ENCODE peak calls at places on chromosomes 1 and 21, in seven cellular contexts. D is A549, B is HCT116, F is HepG2, T is SK-N-SH, H is GM12878, Y is K562. I is an unnamed sample.

GRCh38 chr1:228107636-228108035 is 1.5 kb downstream of the MRPL55 start:
- DNase-seq in D (no peak), B (no peak), F (no peak), T (no peak), H (no peak), Y (no peak), I (no peak)

GRCh38 chr1:191690931-191691330 is 467.3 kb upstream of the RGS18 start:
- DNase-seq in D (no peak), B (no peak), F (no peak), T (no peak), H (no peak), Y (no peak), I (no peak)

GRCh38 chr1:177975588-177976495 is 6.0 kb upstream of the SEC16B start:
- DNase-seq in D (no peak), B (no peak), F (no peak), T (no peak), H (no peak), Y (no peak), I (no peak)

GRCh38 chr1:40389871-40390560 is 16.5 kb downstream of the SMAP2 start:
- DNase-seq in D (no peak), B (no peak), F (peak; percentile 98), T (no peak), H (no peak), Y (no peak), I (no peak)

GRCh38 chr1:66069976-66070375 is 277.3 kb downstream of the PDE4B start:
- DNase-seq in D (no peak), B (no peak), F (no peak), T (no peak), H (no peak), Y (no peak), I (no peak)

GRCh38 chr1:151013518-151013917 is 5.3 kb downstream of the PRUNE1 start:
- DNase-seq in D (no peak), B (no peak), F (peak; percentile 68), T (no peak), H (no peak), Y (peak; percentile 87), I (peak; percentile 13)

GRCh38 chr21:15221799-15222386 is 157.1 kb upstream of the NRIP1 start:
- DNase-seq in D (peak; percentile 15), B (peak; percentile 22), F (peak; percentile 92), T (no peak), H (no peak), Y (peak; percentile 30), I (no peak)

GRCh38 chr1:6489383-6489765 is 2.1 kb downstream of the PLEKHG5 start:
- DNase-seq in D (no peak), B (no peak), F (no peak), T (no peak), H (no peak), Y (no peak), I (no peak)

GRCh38 chr21:33071878-33072306 is 2.0 kb downstream of the OLIG1 start:
- DNase-seq in D (no peak), B (no peak), F (no peak), T (no peak), H (no peak), Y (no peak), I (peak; percentile 32)

GRCh38 chr1:59013276-59013927 is 229.6 kb upstream of the JUN start:
- DNase-seq in D (no peak), B (no peak), F (no peak), T (no peak), H (no peak), Y (no peak), I (peak; percentile 76)

GRCh38 chr1:199774433-199775089 is 252.9 kb upstream of the NR5A2 start:
- DNase-seq in D (peak; percentile 35), B (no peak), F (no peak), T (no peak), H (no peak), Y (no peak), I (peak; percentile 83)

GRCh38 chr1:5907386-5907785 is 84.8 kb downstream of the NPHP4 start:
- DNase-seq in D (no peak), B (no peak), F (no peak), T (no peak), H (no peak), Y (no peak), I (no peak)

GRCh38 chr21:27572681-27573080 is 605.8 kb upstream of the ADAMTS5 start:
- DNase-seq in D (no peak), B (no peak), F (no peak), T (no peak), H (no peak), Y (no peak), I (no peak)

GRCh38 chr1:18175530-18176377 is 68.2 kb downstream of the IGSF21 start:
- DNase-seq in D (no peak), B (no peak), F (no peak), T (peak; percentile 64), H (no peak), Y (no peak), I (no peak)

GRCh38 chr1:208731976-208732821 is 488.0 kb upstream of the PLXNA2 start:
- DNase-seq in D (no peak), B (no peak), F (no peak), T (peak; percentile 81), H (peak; percentile 24), Y (no peak), I (peak; percentile 40)

DNA sequence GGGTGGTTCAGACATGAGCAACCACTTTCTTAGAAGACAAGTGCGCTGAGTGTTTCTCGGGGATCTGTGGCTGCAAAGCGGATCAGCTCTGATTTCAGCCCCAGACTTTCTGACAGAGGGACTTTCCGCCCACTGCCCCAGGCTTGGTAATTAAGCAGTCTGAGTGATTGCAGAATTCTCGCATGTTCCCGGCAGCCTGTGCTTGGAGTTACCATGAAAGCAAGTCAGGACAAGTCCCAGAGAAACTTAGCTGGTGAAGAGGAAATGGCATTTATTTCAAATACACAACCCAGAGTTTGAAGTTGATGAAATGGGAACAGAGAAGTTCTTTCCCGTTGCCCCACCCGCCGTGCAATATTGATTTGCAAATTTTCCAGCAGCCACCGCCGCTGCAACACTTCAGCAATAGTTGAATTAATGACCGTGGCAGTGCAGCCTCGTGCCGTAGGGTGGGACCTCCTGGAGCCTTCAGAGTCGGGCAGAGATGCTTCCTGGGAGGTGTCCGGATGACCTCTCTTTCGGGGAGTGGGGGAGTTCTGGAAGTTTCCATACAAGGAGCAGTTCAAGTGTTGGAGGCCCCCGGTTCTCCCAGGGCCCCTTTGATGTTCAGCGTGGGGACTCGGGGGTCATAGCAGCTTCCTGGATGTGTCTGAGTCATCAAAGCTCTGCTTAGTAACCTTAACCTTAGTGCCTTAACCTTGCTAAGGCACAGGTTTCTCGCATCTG is 134.7 kb downstream of the KAZN start:
- DNase-seq in D (no peak), B (no peak), F (peak; percentile 8), T (no peak), H (peak; percentile 65), Y (no peak), I (no peak)
- TF ChIP-seq MAX in D (no peak), B (no peak), F (no peak), T (no peak), H (no peak), Y (no peak), I (no peak)

DNA sequence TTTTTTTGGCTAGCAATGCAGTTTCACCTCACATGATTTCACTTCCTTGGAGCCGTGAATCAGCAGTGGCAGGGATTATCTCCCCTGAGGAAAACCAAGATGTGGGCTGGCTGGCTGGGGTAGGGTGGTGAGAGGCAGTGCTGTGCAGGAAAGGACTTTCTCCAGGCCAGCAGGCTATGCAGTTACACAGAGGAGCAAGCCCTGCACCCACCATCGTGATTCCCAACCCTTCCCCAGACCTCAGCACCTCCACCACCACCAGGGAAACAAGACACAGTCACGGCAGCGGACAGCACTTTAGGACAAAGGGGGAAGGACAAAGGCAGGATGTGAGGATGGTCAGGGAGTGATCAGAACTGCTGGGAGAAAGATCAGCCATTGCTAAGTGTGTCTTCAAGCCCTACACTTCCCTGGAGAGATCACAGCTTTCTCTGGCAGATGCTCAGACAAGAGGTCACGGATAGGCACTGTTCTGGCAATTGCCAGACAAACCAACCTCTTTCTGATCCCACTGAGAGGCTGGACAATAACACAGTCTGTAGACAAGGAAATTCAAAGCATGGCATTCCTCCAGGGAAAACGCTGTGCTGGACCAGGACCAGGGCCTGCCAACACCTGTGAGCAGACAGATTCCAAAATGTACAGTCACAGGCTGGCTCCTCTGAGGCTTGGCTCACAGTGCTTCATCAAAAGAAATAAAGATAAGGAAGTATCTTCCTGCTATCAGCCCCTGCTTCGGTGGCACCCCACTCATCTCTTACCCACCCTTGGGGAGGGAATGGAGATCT is 509.4 kb downstream of the SMYD3 start:
- DNase-seq in D (no peak), B (no peak), F (no peak), T (no peak), H (no peak), Y (no peak), I (peak; percentile 58)
- H3K4me2 ChIP-seq in D (peak overlapping the region; percentile 16), B (no peak overlapping the region), F (no peak overlapping the region), T (no peak overlapping the region), H (no peak overlapping the region), Y (no peak overlapping the region), I (no peak overlapping the region)

GRCh38 chr1:244413736-244414135 is 38.0 kb downstream of the ADSS2 start:
- DNase-seq in D (no peak), B (no peak), F (no peak), T (no peak), H (no peak), Y (no peak), I (no peak)

GRCh38 chr1:244409648-244410164 is 42.0 kb downstream of the ADSS2 start:
- DNase-seq in D (no peak), B (no peak), F (no peak), T (no peak), H (peak; percentile 55), Y (no peak), I (no peak)

GRCh38 chr1:244412116-244412639 is 39.5 kb downstream of the ADSS2 start:
- DNase-seq in D (no peak), B (no peak), F (no peak), T (no peak), H (no peak), Y (no peak), I (no peak)

GRCh38 chr1:244419004-244419403 is 32.7 kb downstream of the ADSS2 start:
- DNase-seq in D (no peak), B (no peak), F (no peak), T (no peak), H (no peak), Y (no peak), I (no peak)

DNA sequence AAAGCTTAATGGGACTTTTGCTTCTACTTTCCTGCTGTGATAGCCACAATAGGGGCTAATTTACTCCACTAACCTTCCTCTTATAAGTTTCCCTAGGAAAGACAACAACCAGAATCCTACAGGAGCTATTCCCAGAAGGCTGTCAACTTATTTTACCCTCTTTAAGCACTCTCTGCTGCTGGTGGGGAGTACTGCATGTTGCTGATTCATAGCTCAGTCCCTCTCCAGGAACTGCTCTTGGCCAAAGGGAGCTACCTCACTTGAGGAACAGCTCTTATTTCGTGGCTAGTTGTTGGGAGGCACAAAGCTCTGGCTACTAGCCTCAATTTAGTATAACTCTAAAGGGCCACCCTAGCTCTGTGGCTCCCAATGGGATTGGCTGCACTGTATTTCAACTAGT is 37.2 kb downstream of the ADSS2 start:
- DNase-seq in D (no peak), B (no peak), F (no peak), T (no peak), H (no peak), Y (no peak), I (peak; percentile 64)
- TF ChIP-seq MAX in D (no peak), B (no peak), F (no peak), T (no peak), H (no peak), Y (no peak), I (no peak)

DNA sequence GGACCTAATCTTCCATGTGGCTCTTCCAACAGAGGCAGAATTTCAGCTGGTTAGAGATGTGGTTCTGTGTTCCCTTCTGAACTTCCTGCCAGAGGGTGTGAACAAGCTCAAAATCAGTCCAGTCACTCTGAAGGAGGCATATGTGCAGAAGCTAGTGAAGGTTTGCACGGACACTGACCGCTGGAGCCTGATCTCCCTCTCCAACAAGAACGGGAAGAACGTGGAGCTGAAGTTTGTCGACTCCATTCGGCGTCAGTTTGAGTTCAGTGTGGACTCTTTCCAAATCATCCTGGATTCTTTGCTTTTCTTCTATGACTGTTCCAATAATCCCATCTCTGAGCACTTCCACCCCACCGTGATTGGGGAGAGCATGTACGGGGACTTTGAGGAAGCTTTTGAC is 17.3 kb downstream of the TENT5C start:
- DNase-seq in D (no peak), B (no peak), F (no peak), T (no peak), H (no peak), Y (no peak), I (no peak)
- H3K4me2 ChIP-seq in D (no peak overlapping the region), B (no peak overlapping the region), F (no peak overlapping the region), T (no peak overlapping the region), H (no peak overlapping the region), Y (no peak overlapping the region), I (no peak overlapping the region)